ENCODE peak calls at places on chromosomes 13 and 19, in nine cellular contexts. C, F, A, J, H, D, P, I and T are unnamed samples.

GRCh38 chr19:1315470-1316166 is 29.9 kb downstream of the EFNA2 start:
- DNase-seq in C (peak; percentile 81), D (peak; percentile 76), H (no peak), F (peak; percentile 59), I (peak; percentile 44), A (peak; percentile 59), J (peak; percentile 59), P (peak; percentile 95), T (no peak)

GRCh38 chr19:37691881-37692504 is 27.6 kb downstream of the ZNF607 start:
- DNase-seq in P (peak; percentile 89), F (peak; percentile 57), I (peak; percentile 69), J (peak; percentile 93), H (no peak), C (peak; percentile 94), A (peak; percentile 22), D (peak; percentile 90), T (peak; percentile 22)

GRCh38 chr19:19096641-19097627 is 33.1 kb downstream of the SLC25A42 start:
- DNase-seq in C (no peak), J (no peak), I (no peak), A (no peak), H (no peak), D (peak; percentile 88), F (no peak), P (no peak), T (no peak)

GRCh38 chr13:99704390-99704789 is 203.1 kb downstream of the TM9SF2 start:
- DNase-seq in C (no peak), H (no peak), I (no peak), P (no peak), J (no peak), F (no peak), D (no peak), A (no peak), T (no peak)

GRCh38 chr19:54035215-54036178 is 28.2 kb downstream of the VSTM1 start:
- DNase-seq in F (peak; percentile 71), J (peak; percentile 75), I (no peak), H (peak; percentile 57), A (no peak), P (no peak), D (no peak), C (peak; percentile 62), T (no peak)

GRCh38 chr19:46404039-46404883 is 9.1 kb downstream of the CCDC8 start:
- DNase-seq in P (no peak), C (no peak), H (no peak), I (peak; percentile 57), D (peak; percentile 81), F (peak; percentile 51), J (no peak), A (no peak), T (no peak)

GRCh38 chr13:51636349-51636890 is 52.2 kb downstream of the WDFY2 start:
- DNase-seq in J (peak; percentile 42), A (no peak), C (no peak), D (peak; percentile 42), H (no peak), P (no peak), F (no peak), I (peak; percentile 23), T (no peak)

GRCh38 chr19:3372413-3372812 is 6.0 kb downstream of the NFIC start:
- DNase-seq in C (no peak), J (no peak), P (no peak), A (no peak), I (no peak), H (no peak), F (no peak), D (no peak), T (no peak)

GRCh38 chr13:26449063-26449848 is 108.2 kb upstream of the WASF3 start:
- DNase-seq in H (no peak), P (no peak), F (peak; percentile 43), A (peak; percentile 7), I (no peak), D (no peak), C (no peak), J (no peak), T (no peak)

GRCh38 chr13:24076124-24076523 is 84.4 kb upstream of the SPATA13 start:
- DNase-seq in A (no peak), I (peak; percentile 31), J (no peak), F (no peak), D (peak; percentile 55), C (no peak), H (no peak), P (no peak), T (peak; percentile 54)

GRCh38 chr19:623974-624373 is 9.4 kb downstream of the POLRMT start:
- DNase-seq in A (no peak), P (no peak), I (no peak), F (no peak), C (no peak), H (no peak), J (peak; percentile 98), D (no peak), T (no peak)

GRCh38 chr19:38852231-38853044 is 2.7 kb upstream of the HNRNPL start:
- DNase-seq in P (peak; percentile 43), H (no peak), I (peak; percentile 44), A (peak; percentile 81), J (peak; percentile 58), F (peak; percentile 93), C (peak; percentile 64), D (peak; percentile 66), T (no peak)

GRCh38 chr19:17681505-17682125 is 6.5 kb downstream of the UNC13A start:
- DNase-seq in P (no peak), J (peak; percentile 49), A (peak; percentile 36), D (peak; percentile 77), C (no peak), I (no peak), F (peak; percentile 36), H (no peak), T (no peak)

GRCh38 chr13:29583073-29583785 is 12.3 kb downstream of the SLC7A1 start:
- DNase-seq in D (no peak), P (no peak), A (no peak), I (no peak), C (no peak), F (peak; percentile 64), H (no peak), J (peak; percentile 63), T (peak; percentile 67)

GRCh38 chr19:51724543-51724942 is 752 bp upstream of the HAS1 start:
- DNase-seq in I (no peak), P (no peak), J (no peak), A (no peak), H (no peak), C (no peak), F (peak; percentile 77), D (no peak), T (no peak)

GRCh38 chr19:43430142-43430710 is 15.5 kb downstream of the TEX101 start:
- DNase-seq in C (no peak), J (no peak), F (peak; percentile 12), A (peak; percentile 8), P (no peak), H (no peak), I (no peak), D (peak; percentile 31), T (no peak)

GRCh38 chr19:33192010-33192409 is 2.1 kb upstream of the LRP3 start:
- DNase-seq in F (no peak), C (peak; percentile 13), H (no peak), D (no peak), P (peak; percentile 38), I (no peak), A (no peak), J (no peak), T (no peak)

GRCh38 chr13:99528547-99528946 is 27.3 kb downstream of the TM9SF2 start:
- DNase-seq in H (no peak), J (peak; percentile 42), P (no peak), I (no peak), F (no peak), A (peak; percentile 53), D (peak; percentile 28), C (no peak), T (no peak)

GRCh38 chr19:7926727-7927604 is 1.0 kb upstream of the CTXN1 start:
- DNase-seq in A (no peak), J (no peak), P (peak; percentile 36), D (no peak), I (no peak), H (no peak), C (no peak), F (no peak), T (no peak)

GRCh38 chr19:35522745-35523327 is 5.3 kb downstream of the SBSN start:
- DNase-seq in J (no peak), C (no peak), A (no peak), H (no peak), F (peak; percentile 58), P (no peak), I (no peak), D (no peak), T (no peak)

GRCh38 chr19:35525873-35526272 is 2.2 kb downstream of the SBSN start:
- DNase-seq in F (no peak), P (no peak), H (no peak), I (no peak), J (no peak), D (no peak), A (no peak), C (no peak), T (no peak)

GRCh38 chr19:35528218-35529038 is at the start of gene SBSN:
- DNase-seq in A (no peak), I (no peak), P (no peak), H (no peak), J (peak; percentile 58), D (no peak), C (no peak), F (peak; percentile 92), T (no peak)

GRCh38 chr19:35521124-35521743 is 6.9 kb downstream of the SBSN start:
- DNase-seq in H (no peak), C (no peak), P (no peak), I (no peak), D (no peak), A (no peak), J (no peak), F (no peak), T (no peak)

GRCh38 chr19:35524181-35524838 is 3.8 kb downstream of the SBSN start:
- DNase-seq in F (no peak), A (no peak), C (no peak), D (no peak), J (no peak), I (no peak), H (no peak), P (no peak), T (no peak)
- H3K4me3 ChIP-seq in F (peak overlapping the region; percentile 46), A (no peak overlapping the region), C (no peak overlapping the region), D (no peak overlapping the region), J (no peak overlapping the region), I (no peak overlapping the region), H (no peak overlapping the region), P (no peak overlapping the region), T (no peak overlapping the region)

GRCh38 chr19:6354098-6354674 is 7.1 kb upstream of the CLPP start:
- DNase-seq in I (no peak), P (no peak), H (no peak), J (peak; percentile 46), F (peak; percentile 20), D (no peak), C (no peak), A (no peak), T (no peak)
- TF ChIP-seq CTCF in I (no peak), P (peak; percentile 59), H (peak; percentile 71), J (peak; percentile 76), F (peak; percentile 54), D (peak; percentile 59), C (peak; percentile 43), A (no peak), T (peak; percentile 61)

GRCh38 chr13:95304446-95304845 is 3.2 kb upstream of the ABCC4 start:
- DNase-seq in A (no peak), D (no peak), H (no peak), C (no peak), I (no peak), F (no peak), J (no peak), P (no peak), T (no peak)
- H3K4me3 ChIP-seq in A (no peak overlapping the region), D (no peak overlapping the region), H (no peak overlapping the region), C (no peak overlapping the region), I (no peak overlapping the region), F (no peak overlapping the region), J (no peak overlapping the region), P (no peak overlapping the region), T (no peak overlapping the region)

GRCh38 chr19:49590971-49591730 is at the start of gene PRR12:
- DNase-seq in D (peak; percentile 80), C (peak; percentile 64), P (peak; percentile 89), I (peak; percentile 47), J (peak; percentile 77), F (peak; percentile 80), H (no peak), A (peak; percentile 87), T (no peak)
- TF ChIP-seq CTCF in D (no peak), C (peak; percentile 17), P (no peak), I (no peak), J (no peak), F (no peak), H (no peak), A (no peak), T (no peak)